ENCODE peak calls at places on chromosomes 12 and 14, in six cellular contexts. C, P, K, Y, A and T are unnamed samples.

GRCh38 chr12:57090924-57091632 is 2.2 kb downstream of the NAB2 start:
- DNase-seq in A (no peak), Y (no peak), K (no peak), C (peak), P (no peak), T (no peak)

GRCh38 chr12:67827820-67828383 is 161.3 kb upstream of the IFNG-AS1 start:
- DNase-seq in Y (no peak), K (no peak), C (peak), A (peak), P (no peak), T (no peak)

GRCh38 chr14:23154876-23155587 is 28.4 kb downstream of the SLC7A8 start:
- DNase-seq in C (peak), P (no peak), K (no peak), A (peak), Y (no peak), T (no peak)

GRCh38 chr12:15856097-15856982 is 25.8 kb upstream of the STRAP start:
- DNase-seq in Y (no peak), A (peak), C (peak), P (peak), K (peak), T (no peak)

GRCh38 chr12:107243316-107243715 is 150.0 kb upstream of the CRY1 start:
- DNase-seq in K (no peak), C (peak), A (no peak), P (no peak), Y (no peak), T (no peak)

GRCh38 chr12:6666211-6666610 is 3.3 kb upstream of the ING4 start:
- DNase-seq in P (no peak), Y (no peak), A (no peak), K (no peak), C (no peak), T (no peak)

GRCh38 chr12:6360080-6360571 is 15.2 kb downstream of the SCNN1A start:
- DNase-seq in C (no peak), A (no peak), P (no peak), K (no peak), Y (no peak), T (no peak)

GRCh38 chr14:47438650-47439140 is 236.7 kb downstream of the MDGA2 start:
- DNase-seq in K (no peak), Y (no peak), P (no peak), C (peak), A (no peak), T (no peak)

GRCh38 chr12:116964740-116965090 is 54.0 kb downstream of the FBXW8 start:
- DNase-seq in C (no peak), K (no peak), P (no peak), A (no peak), Y (no peak), T (no peak)

GRCh38 chr14:68762944-68763831 is 29.7 kb downstream of the ZFP36L1 start:
- DNase-seq in C (no peak), P (no peak), Y (no peak), K (no peak), A (peak), T (no peak)

GRCh38 chr12:20798561-20798960 is 11.9 kb upstream of the SLCO1B3 start:
- DNase-seq in C (peak), K (no peak), P (no peak), A (no peak), Y (no peak), T (no peak)

GRCh38 chr14:49641697-49642129 is 6.7 kb upstream of the DNAAF2 start:
- DNase-seq in A (no peak), Y (no peak), C (peak), P (no peak), K (no peak), T (no peak)

GRCh38 chr14:20490563-20490962 is 14.8 kb upstream of the RNASE10 start:
- DNase-seq in P (no peak), K (no peak), Y (no peak), A (no peak), C (no peak), T (no peak)

GRCh38 chr12:64392221-64392620 is 1.7 kb upstream of the C12orf56 start:
- DNase-seq in P (no peak), A (no peak), Y (no peak), K (no peak), C (peak), T (no peak)

GRCh38 chr12:103548622-103549601 is 38.2 kb upstream of the STAB2 start:
- DNase-seq in A (peak), P (peak), C (peak), K (peak), Y (peak), T (peak)

GRCh38 chr14:71237556-71237955 is 330.3 kb downstream of the PCNX1 start:
- DNase-seq in K (no peak), A (no peak), P (no peak), C (no peak), Y (no peak), T (no peak)

GRCh38 chr14:27730204-27730603 is 1036.4 kb upstream of the FOXG1 start:
- DNase-seq in P (no peak), K (no peak), A (no peak), Y (no peak), C (no peak), T (no peak)

GRCh38 chr12:124496584-124496983 is 70.8 kb downstream of the NCOR2 start:
- DNase-seq in Y (no peak), K (no peak), A (no peak), P (no peak), C (no peak), T (no peak)

GRCh38 chr12:51721281-51721940 is 127.1 kb downstream of the FIGNL2 start:
- DNase-seq in A (peak), K (no peak), Y (peak), C (no peak), P (peak), T (peak)

GRCh38 chr14:26589998-26590397 is 7.8 kb downstream of the NOVA1 start:
- DNase-seq in Y (no peak), C (no peak), A (no peak), K (no peak), P (no peak), T (no peak)

GRCh38 chr12:47020211-47020821 is 59.1 kb upstream of the PCED1B start:
- DNase-seq in C (no peak), A (no peak), P (no peak), Y (no peak), K (no peak), T (no peak)

GRCh38 chr12:34406996-34407300 is 384.7 kb downstream of the ALG10 start:
- DNase-seq in A (no peak), Y (peak), K (no peak), C (no peak), P (no peak), T (peak)

GRCh38 chr14:49497725-49498348 is 88.3 kb downstream of the RPS29 start:
- DNase-seq in Y (no peak), P (no peak), K (peak), C (peak), A (peak), T (peak)

GRCh38 chr12:124387510-124387855 is 92.6 kb downstream of the RFLNA start:
- DNase-seq in P (no peak), K (no peak), C (no peak), A (peak), Y (no peak), T (no peak)

GRCh38 chr12:119052001-119052400 is 70.7 kb downstream of the SRRM4 start:
- DNase-seq in P (no peak), A (no peak), Y (no peak), C (no peak), K (no peak), T (no peak)

GRCh38 chr14:54881235-54881760 is 21.3 kb downstream of the GCH1 start:
- DNase-seq in P (no peak), C (peak), K (no peak), Y (no peak), A (no peak), T (peak)

GRCh38 chr12:47730341-47730744 is 5.1 kb upstream of the ENDOU start:
- DNase-seq in K (no peak), A (no peak), P (no peak), C (no peak), Y (no peak), T (no peak)

GRCh38 chr12:105301696-105302095 is 28.8 kb upstream of the C12orf75 start:
- DNase-seq in C (no peak), P (no peak), A (no peak), K (no peak), Y (no peak), T (no peak)

GRCh38 chr12:123660328-123660727 is 10.6 kb upstream of the TCTN2 start:
- DNase-seq in C (no peak), P (no peak), Y (no peak), A (no peak), K (no peak), T (no peak)

GRCh38 chr12:28026701-28027100 is 54.2 kb upstream of the PTHLH start:
- DNase-seq in P (no peak), Y (no peak), A (no peak), C (no peak), K (no peak), T (no peak)

GRCh38 chr12:67355428-67356385 is 86.5 kb downstream of the CAND1 start:
- DNase-seq in K (peak), Y (no peak), A (no peak), P (no peak), C (peak), T (peak)